ENCODE peak calls at places on chromosomes 11 and 22, in five cellular contexts. G, B, Z, H and T are unnamed samples.

GRCh38 chr11:2718817-2719438 is 19.1 kb upstream of the KCNQ1OT1 start:
- DNase-seq in H (no peak), G (no peak), B (no peak), Z (no peak), T (no peak)

GRCh38 chr11:92897487-92897886 is 72.0 kb upstream of the MTNR1B start:
- DNase-seq in B (no peak), G (no peak), H (no peak), Z (no peak), T (no peak)

GRCh38 chr11:12458042-12458441 is 80.7 kb downstream of the PARVA start:
- DNase-seq in Z (no peak), B (no peak), H (no peak), G (no peak), T (no peak)

GRCh38 chr22:32823024-32823730 is 21.7 kb downstream of the TIMP3 start:
- DNase-seq in H (peak), B (peak), Z (no peak), G (no peak), T (peak)

GRCh38 chr22:32324505-32325415 is 32.9 kb upstream of the RFPL3 start:
- DNase-seq in G (no peak), B (no peak), H (no peak), Z (no peak), T (no peak)

GRCh38 chr11:132520199-132520598 is 1012.1 kb downstream of the OPCML start:
- DNase-seq in G (no peak), Z (no peak), B (no peak), H (no peak), T (no peak)

GRCh38 chr11:70680781-70681281 is 282.5 kb downstream of the CTTN start:
- DNase-seq in B (no peak), H (no peak), Z (no peak), G (no peak), T (no peak)

GRCh38 chr22:26550498-26551033 is 38.3 kb upstream of the TFIP11 start:
- DNase-seq in G (no peak), B (no peak), Z (peak), H (no peak), T (no peak)

GRCh38 chr11:4704790-4705334 is 278 bp downstream of the MMP26 start:
- DNase-seq in H (no peak), Z (no peak), G (no peak), B (no peak), T (no peak)

GRCh38 chr11:22193348-22194051 is 615 bp downstream of the ANO5 start:
- DNase-seq in B (peak), H (peak), G (no peak), Z (no peak), T (peak)

GRCh38 chr11:2725367-2726300 is 25.8 kb upstream of the KCNQ1OT1 start:
- DNase-seq in B (no peak), H (no peak), Z (no peak), G (no peak), T (no peak)

GRCh38 chr22:27250418-27250817 is 551.1 kb downstream of the MN1 start:
- DNase-seq in Z (no peak), G (no peak), H (no peak), B (no peak), T (no peak)

GRCh38 chr11:69891421-69892236 is 72.4 kb upstream of the FGF3 start:
- DNase-seq in H (no peak), G (no peak), B (no peak), Z (no peak), T (no peak)

GRCh38 chr11:32893947-32894827 is 1.6 kb downstream of the QSER1 start:
- DNase-seq in B (peak), H (peak), Z (peak), G (no peak), T (no peak)

GRCh38 chr11:35579557-35580396 is 38.5 kb upstream of the FJX1 start:
- DNase-seq in G (no peak), Z (peak), H (no peak), B (no peak), T (no peak)
- TF ChIP-seq CTCF in G (no peak), Z (no peak), H (no peak), B (no peak), T (no peak)

GRCh38 chr22:38075961-38076360 is 8.0 kb downstream of the SLC16A8 start:
- DNase-seq in H (no peak), B (no peak), G (no peak), Z (no peak), T (no peak)
- TF ChIP-seq CTCF in H (no peak), B (no peak), G (no peak), Z (no peak), T (no peak)

GRCh38 chr11:44790211-44790610 is 63.4 kb downstream of the TSPAN18 start:
- DNase-seq in G (no peak), H (no peak), Z (no peak), B (no peak), T (no peak)

GRCh38 chr11:44787981-44788380 is 61.2 kb downstream of the TSPAN18 start:
- DNase-seq in Z (no peak), G (no peak), B (no peak), H (no peak), T (no peak)

GRCh38 chr11:44787070-44787469 is 60.3 kb downstream of the TSPAN18 start:
- DNase-seq in Z (no peak), B (no peak), G (no peak), H (no peak), T (no peak)

GRCh38 chr11:44789466-44789865 is 62.7 kb downstream of the TSPAN18 start:
- DNase-seq in B (no peak), H (no peak), G (no peak), Z (no peak), T (no peak)

DNA sequence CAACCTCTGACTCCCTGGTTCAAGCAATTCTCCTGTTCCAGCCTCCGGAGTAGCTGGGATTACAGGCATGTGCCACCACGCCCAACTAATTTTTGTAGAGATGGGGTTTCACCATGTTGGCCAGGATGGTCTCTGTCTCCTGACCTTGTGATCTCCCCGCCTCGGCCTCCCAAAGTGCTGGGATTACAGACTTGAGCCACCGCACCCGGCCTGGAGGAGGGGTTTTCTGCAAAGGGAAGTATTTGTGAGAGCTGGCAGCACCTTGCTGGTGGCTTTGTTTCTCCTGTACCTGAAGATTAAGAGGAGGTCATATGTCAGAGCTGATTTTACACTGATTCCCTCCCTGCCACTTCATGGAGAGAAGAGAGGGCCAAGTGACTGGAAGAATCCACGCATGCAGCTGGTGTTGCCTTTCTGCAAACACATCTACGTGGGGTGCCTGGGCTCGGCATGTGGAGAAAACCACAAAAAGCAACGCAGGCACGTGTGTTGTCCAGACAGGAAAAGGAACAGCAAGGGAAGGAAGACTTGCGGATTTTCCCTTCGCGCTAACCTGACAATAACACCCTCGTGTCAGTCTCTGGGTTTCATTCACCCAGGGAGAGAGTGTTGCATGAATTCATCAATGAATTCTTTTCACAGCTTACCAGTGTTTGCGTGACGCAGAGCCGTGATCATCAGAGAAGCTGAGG is 61.9 kb downstream of the TSPAN18 start:
- DNase-seq in H (peak), B (no peak), Z (no peak), G (no peak), T (no peak)
- TF ChIP-seq CTCF in H (no peak), B (no peak), Z (no peak), G (no peak), T (no peak)

GRCh38 chr22:36194971-36195370 is 6.6 kb downstream of the APOL4 start:
- DNase-seq in B (peak), G (no peak), H (peak), Z (no peak), T (peak)
- TF ChIP-seq CTCF in B (peak), G (peak), H (no peak), Z (peak), T (peak)

DNA sequence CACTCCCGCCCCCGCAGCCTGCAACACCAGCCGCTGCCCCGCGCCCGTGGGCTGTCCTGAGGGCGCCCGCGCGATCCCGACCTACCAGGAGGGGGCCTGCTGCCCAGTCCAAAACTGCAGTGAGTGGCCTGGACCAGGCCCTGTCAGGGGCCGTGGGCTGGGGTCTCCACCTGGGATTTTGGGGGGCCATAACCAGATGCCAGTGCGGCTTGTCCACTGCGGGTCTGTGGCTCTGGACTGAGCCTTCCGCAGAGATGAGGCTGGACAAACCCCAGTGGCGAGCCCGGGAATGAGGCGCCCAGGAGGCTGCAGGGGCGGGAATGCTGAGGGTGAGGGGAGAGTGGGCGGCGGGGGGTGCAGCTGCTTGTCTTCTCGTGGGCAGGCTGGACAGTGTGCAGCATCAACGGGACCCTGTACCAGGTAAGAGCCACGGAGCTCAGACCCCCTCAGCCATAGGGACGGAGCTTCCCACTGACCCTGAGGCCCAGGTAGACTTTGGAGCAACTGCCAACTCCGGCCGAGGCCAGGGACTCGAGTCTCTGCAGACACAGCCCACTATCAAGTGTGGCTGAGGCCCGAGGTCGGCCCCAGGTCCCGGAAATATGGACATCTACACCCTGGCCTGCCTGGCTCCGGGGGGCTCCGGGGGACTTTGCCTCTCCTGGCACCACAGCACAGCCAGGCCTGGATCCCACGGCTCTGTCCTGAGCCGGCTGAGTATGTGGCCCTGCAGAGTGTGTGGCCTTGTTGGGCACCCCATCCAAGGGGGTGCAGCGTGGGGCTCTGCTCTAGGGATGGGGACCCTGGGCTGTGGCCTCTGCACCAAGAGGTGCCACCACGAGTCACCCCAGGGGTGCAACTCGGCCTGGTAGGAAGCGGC is 24.7 kb upstream of the MUC5B start:
- DNase-seq in G (peak), B (no peak), H (no peak), Z (no peak), T (peak)
- TF ChIP-seq CTCF in G (no peak), B (no peak), H (peak), Z (no peak), T (no peak)

GRCh38 chr11:46383974-46384701 is 2.7 kb downstream of the MDK start:
- DNase-seq in G (no peak), Z (no peak), H (no peak), B (no peak), T (no peak)

GRCh38 chr11:46381046-46381835 is at the start of gene MDK:
- DNase-seq in G (no peak), H (peak), Z (no peak), B (peak), T (peak)

GRCh38 chr11:46383404-46383758 is 1.9 kb downstream of the MDK start:
- DNase-seq in H (no peak), G (no peak), Z (no peak), B (no peak), T (no peak)

GRCh38 chr11:46381836-46382643 is 571 bp downstream of the MDK start:
- DNase-seq in B (peak), G (no peak), Z (no peak), H (peak), T (no peak)

GRCh38 chr11:46382644-46383403 is 1.4 kb downstream of the MDK start:
- DNase-seq in Z (no peak), G (no peak), H (peak), B (peak), T (no peak)
- TF ChIP-seq CTCF in Z (peak), G (peak), H (peak), B (peak), T (peak)

GRCh38 chr11:102317099-102317767 is at the start of gene BIRC3:
- DNase-seq in H (peak), Z (peak), B (peak), G (peak), T (peak)
- TF ChIP-seq CTCF in H (no peak), Z (no peak), B (peak), G (peak), T (peak)

GRCh38 chr22:45318168-45318557 is 8.4 kb downstream of the FAM118A start:
- DNase-seq in G (peak), Z (peak), B (peak), H (peak), T (no peak)

GRCh38 chr22:45319319-45319675 is 9.6 kb downstream of the FAM118A start:
- DNase-seq in G (no peak), H (no peak), Z (no peak), B (no peak), T (no peak)

GRCh38 chr22:45316796-45317526 is 7.2 kb downstream of the FAM118A start:
- DNase-seq in H (no peak), G (no peak), B (no peak), Z (no peak), T (no peak)

GRCh38 chr22:45318558-45319318 is 9.0 kb downstream of the FAM118A start:
- DNase-seq in Z (no peak), B (no peak), H (no peak), G (no peak), T (no peak)

DNA sequence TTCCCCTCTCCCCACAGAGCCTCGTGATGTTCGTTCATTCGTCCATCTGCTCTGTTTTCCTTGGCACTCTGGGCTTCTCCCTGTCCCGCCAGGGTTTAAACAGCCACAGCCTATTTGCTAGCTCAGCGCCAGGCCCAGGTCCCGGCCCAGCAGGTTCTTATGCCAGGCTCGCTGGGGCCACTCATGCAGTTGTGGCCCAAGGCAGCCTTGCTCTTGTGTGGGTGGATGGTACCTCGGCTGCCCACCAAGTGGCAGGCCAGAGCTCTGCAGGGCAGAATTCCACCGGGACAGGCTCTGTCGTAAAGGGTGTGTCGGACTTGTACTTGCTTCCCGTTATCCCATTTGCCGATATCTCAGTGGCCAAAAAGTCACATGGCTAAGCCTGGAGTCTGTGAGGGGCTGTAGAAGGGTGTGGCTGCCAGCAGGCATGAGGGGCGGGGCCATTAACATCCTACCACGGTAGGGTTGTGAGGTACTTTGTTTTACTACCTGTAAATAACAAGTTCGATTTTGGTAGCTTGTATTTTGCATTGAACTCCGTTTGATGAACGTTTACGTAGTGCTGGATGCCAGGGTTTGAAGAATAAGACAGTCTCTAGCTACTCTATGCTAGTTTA is 7.9 kb downstream of the FAM118A start:
- DNase-seq in Z (no peak), B (no peak), H (peak), G (peak), T (no peak)
- TF ChIP-seq CTCF in Z (peak), B (peak), H (no peak), G (peak), T (no peak)

GRCh38 chr11:112795142-112795815 is 165.9 kb upstream of the NCAM1 start:
- DNase-seq in H (peak), G (no peak), B (no peak), Z (no peak), T (no peak)

GRCh38 chr11:112797072-112797471 is 164.1 kb upstream of the NCAM1 start:
- DNase-seq in B (no peak), G (no peak), H (no peak), Z (no peak), T (no peak)

GRCh38 chr11:112795896-112796686 is 165.1 kb upstream of the NCAM1 start:
- DNase-seq in B (no peak), G (no peak), Z (no peak), H (no peak), T (no peak)

GRCh38 chr11:112794321-112794720 is 166.9 kb upstream of the NCAM1 start:
- DNase-seq in H (no peak), G (no peak), B (no peak), Z (no peak), T (no peak)

GRCh38 chr11:112797653-112798293 is 163.4 kb upstream of the NCAM1 start:
- DNase-seq in H (peak), G (no peak), B (no peak), Z (no peak), T (no peak)
- TF ChIP-seq CTCF in H (peak), G (no peak), B (peak), Z (peak), T (peak)

DNA sequence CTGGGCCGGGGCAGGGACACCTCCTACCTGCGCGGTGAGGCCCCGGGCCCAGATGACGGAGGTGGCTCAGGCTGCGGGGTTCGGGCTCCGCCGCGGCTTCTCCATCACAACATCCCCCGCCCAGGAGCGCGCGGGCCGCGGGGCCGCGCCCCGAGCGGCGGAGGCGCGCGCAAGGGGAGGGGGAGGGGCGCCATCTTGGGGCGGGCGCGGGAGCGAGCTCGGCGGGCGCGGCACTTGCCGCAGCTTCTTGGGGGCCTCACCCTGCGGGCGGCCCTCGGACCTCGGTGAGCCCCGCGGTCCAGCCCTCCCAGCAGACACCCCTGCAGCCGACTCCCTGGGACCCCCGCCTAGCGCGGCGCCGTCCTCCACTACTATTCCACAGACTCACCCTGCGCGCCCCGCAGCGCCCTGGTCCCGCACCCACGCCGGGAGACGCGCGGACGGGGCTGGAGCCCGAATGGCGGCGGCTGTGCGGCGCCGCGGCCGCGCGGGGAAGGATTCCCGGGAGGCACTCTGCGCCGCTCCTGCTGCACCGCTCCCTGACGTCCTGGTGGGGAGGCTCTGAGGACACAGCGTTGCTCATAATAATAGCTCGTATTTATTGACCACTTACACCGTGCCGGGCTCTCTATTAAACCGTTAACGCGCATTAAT is at the start of gene APBB1:
- DNase-seq in B (peak), G (no peak), Z (no peak), H (peak), T (peak)
- TF ChIP-seq CTCF in B (peak), G (no peak), Z (no peak), H (no peak), T (peak)